ENCODE peak calls at places on chromosomes 5 and 9, in five cellular contexts. One of them, this sample, is unnamed.

GRCh38 chr5:91170266-91170665 is 212.9 kb downstream of the ARRDC3 start:
- DNase-seq in GM12878: no peak
- DNase-seq in HCT116: no peak
- DNase-seq in Panc1: no peak
- DNase-seq in sigmoid colon: no peak
- DNase-seq in this sample: no peak

GRCh38 chr5:57663466-57663865 is 180.9 kb upstream of the ACTBL2 start:
- DNase-seq in GM12878: no peak
- DNase-seq in HCT116: no peak
- DNase-seq in Panc1: no peak
- DNase-seq in sigmoid colon: no peak
- DNase-seq in this sample: no peak

GRCh38 chr5:179812997-179813607 is 6.4 kb upstream of the MGAT4B start:
- DNase-seq in GM12878: no peak
- DNase-seq in HCT116: no peak
- DNase-seq in Panc1: no peak
- DNase-seq in sigmoid colon: no peak
- DNase-seq in this sample: no peak

GRCh38 chr5:73321757-73322452 is 126.7 kb downstream of the FOXD1 start:
- DNase-seq in GM12878: no peak
- DNase-seq in HCT116: peak
- DNase-seq in Panc1: peak
- DNase-seq in sigmoid colon: no peak
- DNase-seq in this sample: no peak

GRCh38 chr9:121564861-121565260 is 65.2 kb upstream of the GGTA1 start:
- DNase-seq in GM12878: no peak
- DNase-seq in HCT116: no peak
- DNase-seq in Panc1: no peak
- DNase-seq in sigmoid colon: no peak
- DNase-seq in this sample: no peak

GRCh38 chr9:13144176-13144820 is 135.2 kb downstream of the MPDZ start:
- DNase-seq in GM12878: no peak
- DNase-seq in HCT116: no peak
- DNase-seq in Panc1: no peak
- DNase-seq in sigmoid colon: no peak
- DNase-seq in this sample: no peak

GRCh38 chr9:119009253-119009652 is 360.0 kb downstream of the BRINP1 start:
- DNase-seq in GM12878: no peak
- DNase-seq in HCT116: no peak
- DNase-seq in Panc1: peak
- DNase-seq in sigmoid colon: no peak
- DNase-seq in this sample: no peak

GRCh38 chr9:122087406-122088200 is 5.5 kb downstream of the TTLL11 start:
- DNase-seq in GM12878: no peak
- DNase-seq in HCT116: no peak
- DNase-seq in Panc1: no peak
- DNase-seq in sigmoid colon: peak
- DNase-seq in this sample: no peak

GRCh38 chr5:69270827-69271226 is 36.1 kb downstream of the CDK7 start:
- DNase-seq in GM12878: no peak
- DNase-seq in HCT116: no peak
- DNase-seq in Panc1: no peak
- DNase-seq in sigmoid colon: no peak
- DNase-seq in this sample: no peak

GRCh38 chr9:36400332-36401178 is 486 bp upstream of the RNF38 start:
- DNase-seq in GM12878: peak
- DNase-seq in HCT116: peak
- DNase-seq in Panc1: no peak
- DNase-seq in sigmoid colon: peak
- DNase-seq in this sample: peak
- TF ChIP-seq POLR2AphosphoS5 in GM12878: peak
- TF ChIP-seq POLR2AphosphoS5 in HCT116: peak
- TF ChIP-seq POLR2AphosphoS5 in Panc1: no peak
- TF ChIP-seq POLR2AphosphoS5 in sigmoid colon: peak
- TF ChIP-seq POLR2AphosphoS5 in this sample: peak

DNA sequence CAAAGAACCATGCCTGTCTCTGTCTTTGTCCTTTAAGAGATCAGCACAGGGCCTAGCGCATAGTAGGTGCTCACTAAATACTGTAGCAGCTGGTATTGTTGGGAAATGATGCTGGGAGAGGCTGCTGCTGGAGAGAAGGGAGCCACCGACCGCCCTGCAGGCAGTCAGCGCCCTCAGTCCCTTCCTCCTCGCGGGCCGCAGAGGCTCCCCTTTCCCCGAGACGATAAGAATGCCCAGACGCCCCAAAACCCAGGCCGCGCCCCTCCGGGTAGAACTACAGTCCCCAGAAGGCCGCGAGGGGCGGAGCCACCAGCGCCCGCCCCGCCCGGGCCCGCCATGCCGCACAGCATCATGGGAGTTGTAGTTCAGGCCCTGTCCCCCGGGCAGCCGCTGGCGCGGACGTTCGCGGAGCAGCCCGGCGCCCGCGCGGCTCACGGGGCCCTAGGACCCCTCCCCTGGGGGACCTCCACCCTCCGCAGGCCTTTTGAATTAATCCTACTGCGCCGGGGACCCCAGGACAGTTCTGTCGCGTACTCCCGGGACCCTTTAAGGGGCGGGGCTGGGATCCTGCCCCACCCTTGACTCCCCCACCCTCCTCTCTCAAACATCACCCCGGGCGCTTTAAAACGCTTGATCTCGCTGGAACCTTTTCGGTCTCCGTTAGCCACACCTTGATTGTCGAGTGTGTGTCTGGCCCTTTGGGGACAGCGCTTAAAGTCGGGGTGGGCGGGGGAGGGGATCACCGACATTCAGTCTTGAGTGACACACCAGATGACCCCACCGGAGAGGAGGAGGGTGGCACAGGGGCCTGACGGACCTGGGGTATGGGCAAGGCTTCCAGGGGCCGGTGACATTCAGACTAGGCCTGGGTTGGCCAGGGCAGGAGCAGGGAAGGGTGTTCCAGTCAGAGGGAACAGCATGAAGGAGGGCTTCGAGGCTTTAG is 24.8 kb upstream of the IER5L start:
- DNase-seq in GM12878: no peak
- DNase-seq in HCT116: peak
- DNase-seq in Panc1: no peak
- DNase-seq in sigmoid colon: peak
- DNase-seq in this sample: peak
- TF ChIP-seq POLR2AphosphoS5 in GM12878: no peak
- TF ChIP-seq POLR2AphosphoS5 in HCT116: peak
- TF ChIP-seq POLR2AphosphoS5 in Panc1: no peak
- TF ChIP-seq POLR2AphosphoS5 in sigmoid colon: peak
- TF ChIP-seq POLR2AphosphoS5 in this sample: no peak

DNA sequence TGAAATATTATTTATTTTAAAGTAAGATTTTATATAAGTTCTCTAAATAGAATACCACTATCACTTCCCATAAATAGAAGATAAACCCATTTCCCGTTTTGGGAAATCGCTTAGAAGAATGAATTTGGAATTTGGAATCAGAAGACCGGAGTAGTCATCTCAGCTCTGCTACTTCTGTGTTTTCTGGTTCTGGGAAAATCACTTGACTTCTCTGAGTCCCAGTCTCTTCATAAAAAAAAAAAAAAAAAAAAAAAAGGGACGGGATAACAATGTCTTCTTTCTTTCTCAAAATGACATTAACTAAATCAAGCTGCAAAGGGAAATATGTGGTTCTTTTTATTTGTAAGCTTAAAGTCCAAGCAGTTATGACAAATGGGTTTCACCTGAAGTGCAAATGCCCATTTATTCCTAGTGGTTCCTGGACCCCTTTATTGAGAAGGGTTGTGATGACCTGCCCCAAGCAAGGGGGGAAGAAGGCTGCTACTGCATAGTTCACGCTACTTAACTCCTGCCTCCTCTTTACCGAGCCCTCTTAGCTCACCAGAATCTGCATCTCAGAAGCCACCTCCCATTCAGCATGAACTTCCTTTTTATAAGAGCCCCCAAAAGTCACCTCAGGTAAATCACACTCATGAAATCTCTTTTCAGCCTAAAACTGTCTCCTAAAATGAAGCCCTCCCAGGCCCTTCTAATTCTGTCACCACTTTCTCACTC is 26.4 kb upstream of the C9orf72 start:
- DNase-seq in GM12878: no peak
- DNase-seq in HCT116: no peak
- DNase-seq in Panc1: no peak
- DNase-seq in sigmoid colon: no peak
- DNase-seq in this sample: no peak
- TF ChIP-seq POLR2AphosphoS5 in GM12878: no peak
- TF ChIP-seq POLR2AphosphoS5 in HCT116: no peak
- TF ChIP-seq POLR2AphosphoS5 in Panc1: no peak
- TF ChIP-seq POLR2AphosphoS5 in sigmoid colon: no peak
- TF ChIP-seq POLR2AphosphoS5 in this sample: no peak

GRCh38 chr9:130042931-130043653 is at the start of gene FNBP1:
- DNase-seq in GM12878: no peak
- DNase-seq in HCT116: no peak
- DNase-seq in Panc1: no peak
- DNase-seq in sigmoid colon: peak
- DNase-seq in this sample: peak
- TF ChIP-seq POLR2AphosphoS5 in GM12878: peak
- TF ChIP-seq POLR2AphosphoS5 in HCT116: peak
- TF ChIP-seq POLR2AphosphoS5 in Panc1: peak
- TF ChIP-seq POLR2AphosphoS5 in sigmoid colon: peak
- TF ChIP-seq POLR2AphosphoS5 in this sample: peak

GRCh38 chr5:178312900-178313299 is 80.3 kb upstream of the PHYKPL start:
- DNase-seq in GM12878: no peak
- DNase-seq in HCT116: no peak
- DNase-seq in Panc1: no peak
- DNase-seq in sigmoid colon: peak
- DNase-seq in this sample: peak
- TF ChIP-seq POLR2AphosphoS5 in GM12878: no peak
- TF ChIP-seq POLR2AphosphoS5 in HCT116: no peak
- TF ChIP-seq POLR2AphosphoS5 in Panc1: no peak
- TF ChIP-seq POLR2AphosphoS5 in sigmoid colon: no peak
- TF ChIP-seq POLR2AphosphoS5 in this sample: no peak

DNA sequence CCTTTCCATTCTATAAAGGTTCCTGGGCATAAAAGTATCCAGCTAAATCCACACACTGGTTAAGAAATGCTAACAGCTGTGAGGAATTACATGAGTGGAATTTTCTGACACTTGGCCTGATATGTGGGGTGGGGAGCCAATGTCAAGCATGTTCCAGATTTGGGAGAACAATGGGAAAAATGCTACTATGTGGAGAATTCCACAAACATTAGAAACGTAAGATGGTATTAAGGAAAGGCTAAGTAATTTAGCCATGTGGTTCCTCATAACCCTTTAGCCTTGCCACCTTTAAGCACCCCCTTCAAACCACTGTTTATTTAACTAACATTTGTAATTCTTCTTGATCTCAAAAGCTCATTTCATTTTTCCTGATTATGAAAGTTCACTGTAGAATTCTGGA is 149.2 kb downstream of the GNA14 start:
- DNase-seq in GM12878: no peak
- DNase-seq in HCT116: no peak
- DNase-seq in Panc1: no peak
- DNase-seq in sigmoid colon: no peak
- DNase-seq in this sample: no peak
- TF ChIP-seq POLR2AphosphoS5 in GM12878: no peak
- TF ChIP-seq POLR2AphosphoS5 in HCT116: no peak
- TF ChIP-seq POLR2AphosphoS5 in Panc1: no peak
- TF ChIP-seq POLR2AphosphoS5 in sigmoid colon: no peak
- TF ChIP-seq POLR2AphosphoS5 in this sample: no peak

DNA sequence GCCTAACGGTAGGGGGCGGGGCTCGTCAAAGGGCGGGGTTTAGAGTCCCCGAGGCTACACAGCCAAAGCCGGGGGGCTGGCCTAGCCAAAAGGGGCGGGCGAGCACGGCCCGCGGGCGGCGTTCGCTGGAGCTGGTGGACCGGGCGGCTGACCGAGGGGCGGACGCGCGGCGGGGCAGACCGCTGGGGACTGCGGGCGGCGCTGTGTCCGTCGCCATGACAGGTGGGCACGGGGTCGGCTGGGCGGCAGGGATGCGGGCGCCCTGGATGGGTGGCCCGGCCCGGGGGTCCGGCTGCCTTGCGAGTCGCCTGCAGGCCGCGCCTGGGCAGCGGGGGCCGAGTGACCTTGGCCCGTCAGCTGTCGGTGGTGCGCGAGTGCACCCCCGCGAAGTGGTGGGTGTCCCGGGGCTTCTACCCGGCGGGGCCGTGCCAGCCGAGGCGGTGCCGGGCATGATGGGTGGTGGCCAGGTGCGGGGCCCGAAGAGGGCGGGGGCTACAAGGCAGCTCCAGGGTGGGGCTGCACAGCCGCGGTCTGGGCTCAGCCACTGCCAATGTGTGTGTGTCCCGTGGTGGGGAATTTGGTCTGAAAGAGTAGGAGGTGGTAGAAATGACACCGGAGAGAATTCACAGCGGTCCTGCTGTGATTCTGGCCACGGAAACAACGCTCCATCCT is at the start of gene CARD19:
- DNase-seq in GM12878: no peak
- DNase-seq in HCT116: no peak
- DNase-seq in Panc1: no peak
- DNase-seq in sigmoid colon: peak
- DNase-seq in this sample: peak
- TF ChIP-seq POLR2AphosphoS5 in GM12878: no peak
- TF ChIP-seq POLR2AphosphoS5 in HCT116: peak
- TF ChIP-seq POLR2AphosphoS5 in Panc1: no peak
- TF ChIP-seq POLR2AphosphoS5 in sigmoid colon: peak
- TF ChIP-seq POLR2AphosphoS5 in this sample: peak

DNA sequence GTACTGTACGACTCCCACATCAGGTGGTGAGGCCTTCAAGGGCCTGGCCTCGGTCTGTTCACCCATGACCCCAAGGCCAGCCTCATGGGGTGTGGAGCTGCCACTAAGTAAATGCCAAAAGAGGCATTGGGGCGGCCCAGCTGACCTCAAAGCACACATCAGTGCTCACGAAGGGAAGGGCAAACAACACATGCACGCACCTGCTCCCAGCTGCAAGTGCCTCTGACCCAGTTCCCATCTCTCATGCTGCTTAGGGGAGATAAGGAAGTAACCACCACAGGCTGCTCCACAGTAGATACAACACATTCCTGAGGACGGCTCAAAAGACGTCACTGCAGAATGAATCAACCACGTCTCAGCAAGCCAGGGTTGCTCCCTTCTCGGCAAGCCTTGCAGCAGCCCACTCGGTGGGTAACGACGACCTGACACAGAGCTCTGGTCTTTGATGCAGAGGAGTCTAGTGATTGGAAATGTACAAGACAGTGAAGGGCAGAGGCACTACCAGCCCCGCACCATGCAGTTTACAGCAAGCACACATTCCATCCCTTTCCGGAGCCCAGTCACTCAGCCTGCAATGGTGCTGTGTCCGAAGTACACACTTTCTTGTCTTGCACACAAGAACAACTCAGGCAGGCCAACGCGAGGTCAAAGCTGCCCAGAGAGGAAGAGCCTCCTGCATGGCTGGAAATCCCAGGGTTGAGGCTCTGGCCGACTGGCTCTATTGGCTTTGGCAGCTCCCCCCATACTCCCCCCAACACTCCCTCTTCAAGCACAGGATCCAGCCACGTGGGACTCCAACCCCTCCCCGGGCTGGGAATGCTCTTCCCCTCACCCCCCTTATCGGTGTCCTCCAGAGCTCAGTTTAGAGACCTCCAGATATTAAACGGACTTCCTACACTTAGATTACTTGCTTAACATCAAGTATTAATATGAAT is 31.8 kb downstream of the FABP6 start:
- DNase-seq in GM12878: no peak
- DNase-seq in HCT116: no peak
- DNase-seq in Panc1: no peak
- DNase-seq in sigmoid colon: no peak
- DNase-seq in this sample: peak
- TF ChIP-seq POLR2AphosphoS5 in GM12878: no peak
- TF ChIP-seq POLR2AphosphoS5 in HCT116: no peak
- TF ChIP-seq POLR2AphosphoS5 in Panc1: no peak
- TF ChIP-seq POLR2AphosphoS5 in sigmoid colon: no peak
- TF ChIP-seq POLR2AphosphoS5 in this sample: peak

This sample was measured in transverse colon.